ENCODE peak calls at places on chromosome 22, in six cellular contexts. N is activated CD8-positive, alpha-beta memory T cell treated with anti-CD3 and anti-CD28 coated beads for 24 hours; X is DMS 273 treated with DMSO at 0.1 percent for 48 hours; J is NCI-H460; U is thoracic aorta; S is stimulated activated CD4-positive, alpha-beta T cell treated with anti-CD3 and anti-CD28 coated beads, Interleukin-15, amount 100 ng/mL, for 24 hours. L is an unnamed sample.

GRCh38 chr22:36569999-36570398 is 41.0 kb upstream of the EIF3D start:
- DNase-seq in U (no peak), J (no peak), S (no peak), X (no peak), N (no peak), L (no peak)

GRCh38 chr22:32764330-32765116 is 37.0 kb upstream of the TIMP3 start:
- DNase-seq in N (no peak), U (no peak), S (no peak), J (no peak), X (no peak), L (no peak)

GRCh38 chr22:44646668-44647067 is 55.3 kb upstream of the PRR5 start:
- DNase-seq in S (no peak), J (no peak), X (no peak), N (no peak), U (no peak), L (no peak)

GRCh38 chr22:39171623-39172264 is 19.3 kb upstream of the CBX7 start:
- DNase-seq in N (no peak), S (no peak), X (no peak), J (no peak), U (no peak), L (no peak)

GRCh38 chr22:37545703-37546435 is 14.4 kb upstream of the CDC42EP1 start:
- DNase-seq in X (no peak), J (peak), N (no peak), U (peak), S (no peak), L (no peak)

GRCh38 chr22:41517172-41518047 is 26.9 kb downstream of the POLR3H start:
- DNase-seq in X (no peak), N (peak), J (peak), U (peak), S (peak), L (peak)

GRCh38 chr22:36546092-36546804 is 17.3 kb upstream of the EIF3D start:
- DNase-seq in U (no peak), S (peak), X (peak), N (peak), J (peak), L (peak)

GRCh38 chr22:47197735-47198500 is 435.5 kb downstream of the TBC1D22A start:
- DNase-seq in U (no peak), S (no peak), N (peak), J (no peak), X (no peak), L (no peak)

GRCh38 chr22:20438678-20439492 is 1.3 kb upstream of the SCARF2 start:
- DNase-seq in X (no peak), J (no peak), N (no peak), U (no peak), S (no peak), L (no peak)

GRCh38 chr22:41908409-41909289 is 6.2 kb downstream of the SHISA8 start:
- DNase-seq in U (no peak), S (no peak), N (no peak), X (no peak), J (no peak), L (no peak)

GRCh38 chr22:29744902-29745301 is 21.9 kb downstream of the ZMAT5 start:
- DNase-seq in S (no peak), J (no peak), X (peak), N (no peak), U (no peak), L (peak)

GRCh38 chr22:28563636-28564035 is 116.0 kb downstream of the TTC28 start:
- DNase-seq in S (no peak), X (no peak), U (no peak), N (no peak), J (no peak), L (no peak)

GRCh38 chr22:29016067-29016938 is 45.3 kb downstream of the C22orf31 start:
- DNase-seq in J (no peak), U (no peak), N (no peak), X (no peak), S (no peak), L (no peak)